ENCODE peak calls at places on chromosomes 2 and 18, in five cellular contexts. V, C, F, K and Q are unnamed samples.

GRCh38 chr2:44572196-44572900 is 210.6 kb downstream of the CAMKMT start:
- DNase-seq in V (no peak), C (no peak), F (no peak), K (no peak), Q (no peak)

GRCh38 chr2:142131016-142131714 is at the start of gene LRP1B:
- DNase-seq in V (no peak), C (peak; percentile 29), F (peak; percentile 5), K (no peak), Q (peak; percentile 14)

GRCh38 chr18:36075862-36076587 is 8.7 kb upstream of the RPRD1A start:
- DNase-seq in V (no peak), C (no peak), F (no peak), K (no peak), Q (peak; percentile 25)

GRCh38 chr2:226902041-226902972 is 66.5 kb downstream of the RHBDD1 start:
- DNase-seq in V (no peak), C (no peak), F (no peak), K (no peak), Q (no peak)

GRCh38 chr2:25996844-25997243 is 14.5 kb upstream of the KIF3C start:
- DNase-seq in V (no peak), C (no peak), F (no peak), K (no peak), Q (no peak)

GRCh38 chr2:191243154-191243553 is 2.0 kb upstream of the MYO1B start:
- DNase-seq in V (no peak), C (no peak), F (no peak), K (no peak), Q (no peak)

GRCh38 chr2:158385646-158386045 is 70.9 kb downstream of the CCDC148 start:
- DNase-seq in V (no peak), C (no peak), F (no peak), K (no peak), Q (no peak)

GRCh38 chr2:209236369-209236768 is 187.5 kb upstream of the MAP2 start:
- DNase-seq in V (no peak), C (no peak), F (no peak), K (no peak), Q (no peak)

GRCh38 chr2:235666240-235666781 is 172.5 kb downstream of the AGAP1 start:
- DNase-seq in V (no peak), C (peak; percentile 46), F (peak; percentile 62), K (peak; percentile 78), Q (peak; percentile 83)

GRCh38 chr18:11114653-11115052 is 34.7 kb downstream of the PIEZO2 start:
- DNase-seq in V (no peak), C (no peak), F (no peak), K (no peak), Q (no peak)

GRCh38 chr2:18001671-18002070 is 123.2 kb downstream of the KCNS3 start:
- DNase-seq in V (no peak), C (no peak), F (no peak), K (no peak), Q (peak; percentile 3)

GRCh38 chr2:46942143-46942526 is 26.5 kb upstream of the MCFD2 start:
- DNase-seq in V (no peak), C (peak; percentile 50), F (peak; percentile 21), K (peak; percentile 93), Q (peak; percentile 53)

GRCh38 chr2:106105151-106105922 is 88.8 kb downstream of the UXS1 start:
- DNase-seq in V (no peak), C (no peak), F (no peak), K (peak; percentile 80), Q (no peak)

GRCh38 chr2:216777637-216778273 is 82.1 kb downstream of the TNP1 start:
- DNase-seq in V (peak; percentile 65), C (peak; percentile 56), F (no peak), K (no peak), Q (peak; percentile 88)

GRCh38 chr18:63992751-63993150 is 22.9 kb downstream of the SERPINB8 start:
- DNase-seq in V (no peak), C (no peak), F (no peak), K (no peak), Q (no peak)

GRCh38 chr2:119383410-119384140 is 16.8 kb downstream of the DBI start:
- DNase-seq in V (no peak), C (no peak), F (no peak), K (peak; percentile 88), Q (no peak)

GRCh38 chr2:2048461-2048860 is 282.6 kb downstream of the MYT1L start:
- DNase-seq in V (no peak), C (no peak), F (no peak), K (no peak), Q (no peak)

GRCh38 chr2:105329197-105329554 is 359 bp downstream of the TGFBRAP1 start:
- DNase-seq in V (no peak), C (no peak), F (no peak), K (no peak), Q (no peak)

GRCh38 chr2:44680424-44680971 is 261.0 kb upstream of the SIX3 start:
- DNase-seq in V (no peak), C (no peak), F (no peak), K (no peak), Q (no peak)

GRCh38 chr2:183000846-183001245 is 37.4 kb downstream of the NCKAP1 start:
- DNase-seq in V (no peak), C (no peak), F (no peak), K (no peak), Q (no peak)

GRCh38 chr2:191030521-191031154 is 16.7 kb upstream of the STAT1 start:
- DNase-seq in V (no peak), C (peak; percentile 32), F (peak; percentile 47), K (no peak), Q (peak; percentile 72)

GRCh38 chr18:3395466-3395865 is 54.5 kb upstream of the TGIF1 start:
- DNase-seq in V (peak; percentile 59), C (no peak), F (no peak), K (no peak), Q (no peak)

GRCh38 chr2:12592296-12592695 is 124.4 kb upstream of the TRIB2 start:
- DNase-seq in V (no peak), C (no peak), F (no peak), K (no peak), Q (no peak)

GRCh38 chr2:112465373-112465772 is 16.6 kb upstream of the TTL start:
- DNase-seq in V (no peak), C (no peak), F (no peak), K (no peak), Q (no peak)

GRCh38 chr2:196823750-196824149 is 14.6 kb upstream of the C2orf66 start:
- DNase-seq in V (no peak), C (no peak), F (no peak), K (no peak), Q (no peak)

GRCh38 chr2:68365087-68365486 is at the start of gene PLEK:
- DNase-seq in V (peak; percentile 66), C (peak; percentile 55), F (peak; percentile 61), K (peak; percentile 86), Q (peak; percentile 46)

DNA sequence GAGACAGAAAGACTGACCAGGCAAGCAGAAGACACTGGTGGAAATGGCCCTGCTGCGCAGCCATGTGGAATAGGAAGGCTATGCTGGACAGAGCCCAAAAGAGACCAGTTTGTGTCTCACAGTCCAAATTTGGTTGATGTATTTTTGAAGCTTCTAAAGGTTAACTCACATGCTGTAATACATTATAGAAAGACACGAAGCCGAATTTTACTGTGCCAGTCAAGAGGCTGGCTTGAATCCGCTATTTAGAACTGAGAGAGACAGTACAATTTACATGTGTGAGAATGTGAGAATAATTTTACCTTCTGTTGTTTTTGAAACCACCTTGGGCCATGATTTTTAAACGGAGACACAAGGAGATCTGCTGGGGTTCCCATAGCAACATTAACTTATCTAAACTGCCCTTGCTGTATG is 113.6 kb downstream of the METTL8 start:
- DNase-seq in V (no peak), C (no peak), F (no peak), K (no peak), Q (no peak)
- TF ChIP-seq POLR2A in V (no peak), C (no peak), F (no peak), K (no peak), Q (no peak)

GRCh38 chr2:232888099-232888836 is 18.2 kb downstream of the SNORC start:
- DNase-seq in V (no peak), C (no peak), F (no peak), K (peak; percentile 32), Q (no peak)
- TF ChIP-seq POLR2A in V (no peak), C (no peak), F (no peak), K (no peak), Q (no peak)

DNA sequence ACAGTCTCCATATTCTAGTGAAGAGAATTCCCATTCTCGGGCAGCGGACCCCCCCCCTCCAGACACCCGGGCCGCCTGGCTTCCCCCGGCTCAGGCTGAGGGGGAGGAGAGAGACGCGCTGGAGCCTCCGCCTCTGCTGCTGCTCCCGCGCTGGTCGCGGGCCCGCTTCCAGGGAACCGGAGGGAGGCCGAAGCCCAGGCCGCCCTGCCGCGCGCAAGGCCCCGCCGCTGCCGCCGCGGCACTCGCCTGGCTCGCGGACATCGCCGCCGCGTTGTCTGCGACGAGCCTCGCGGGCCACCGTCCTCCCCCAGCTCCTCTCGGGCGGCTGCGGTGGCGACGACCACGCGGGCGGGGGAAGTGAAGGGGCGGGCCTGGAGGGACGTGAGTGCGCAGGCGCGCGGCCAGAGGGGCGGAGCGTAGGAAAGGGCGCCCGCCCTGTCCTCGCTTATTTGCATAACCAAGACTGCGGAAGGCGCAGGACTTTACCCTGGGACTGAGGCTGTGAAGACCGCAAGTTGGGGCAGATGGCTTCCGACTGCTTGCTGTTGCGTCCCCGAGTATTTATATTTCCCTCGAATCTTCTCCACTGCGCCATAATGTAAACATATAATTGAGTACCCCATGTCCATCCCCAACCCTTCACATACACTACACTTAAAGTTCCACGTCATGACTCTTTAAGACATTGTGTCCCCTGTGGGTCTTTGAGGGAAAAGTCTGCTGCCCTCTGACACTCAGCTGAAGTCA is at the start of gene ARL5A:
- DNase-seq in V (peak; percentile 97), C (peak; percentile 95), F (peak; percentile 90), K (peak; percentile 99), Q (peak; percentile 99)
- TF ChIP-seq POLR2A in V (peak; percentile 84), C (peak; percentile 67), F (peak; percentile 87), K (no peak), Q (peak; percentile 95)

GRCh38 chr2:230717595-230717994 is 5.0 kb downstream of the CAB39 start:
- DNase-seq in V (no peak), C (no peak), F (no peak), K (no peak), Q (no peak)
- TF ChIP-seq POLR2A in V (no peak), C (no peak), F (no peak), K (no peak), Q (no peak)

GRCh38 chr2:111120253-111121027 is at the start of gene BCL2L11:
- DNase-seq in V (peak; percentile 97), C (peak; percentile 92), F (peak; percentile 81), K (peak; percentile 98), Q (peak; percentile 95)
- TF ChIP-seq POLR2A in V (peak; percentile 98), C (peak; percentile 95), F (peak; percentile 88), K (no peak), Q (peak; percentile 80)

GRCh38 chr2:241904791-241905710 is 35.5 kb downstream of the RTP5 start:
- DNase-seq in V (peak; percentile 32), C (peak; percentile 20), F (no peak), K (peak; percentile 69), Q (no peak)
- TF ChIP-seq POLR2A in V (no peak), C (no peak), F (no peak), K (no peak), Q (no peak)

GRCh38 chr2:233323851-233324250 is 16.2 kb downstream of the SAG start:
- DNase-seq in V (no peak), C (no peak), F (no peak), K (no peak), Q (no peak)
- TF ChIP-seq POLR2A in V (no peak), C (no peak), F (no peak), K (no peak), Q (no peak)